ENCODE peak calls at places on chromosomes 11 and 22, in seven cellular contexts. B is M059J; C is Jurkat, Clone E6-1; W is CD8-positive, alpha-beta T cell; J is A172; F is GM19239; X is GM23248. A is an unnamed sample.

GRCh38 chr22:36734171-36735058 is 30.9 kb upstream of the CACNG2 start:
- DNase-seq in B (peak; percentile 37), C (peak; percentile 68), W (no peak), J (peak; percentile 44), F (no peak), X (peak; percentile 89), A (no peak)

GRCh38 chr11:30725645-30726195 is 139.6 kb upstream of the MPPED2 start:
- DNase-seq in B (no peak), C (no peak), W (no peak), J (no peak), F (no peak), X (no peak), A (no peak)

GRCh38 chr11:1163911-1164735 is 6.4 kb downstream of the MUC5AC start:
- DNase-seq in B (no peak), C (no peak), W (no peak), J (no peak), F (no peak), X (no peak), A (no peak)

GRCh38 chr11:10731064-10731680 is 19.9 kb upstream of the CTR9 start:
- DNase-seq in B (peak; percentile 86), C (no peak), W (no peak), J (no peak), F (no peak), X (peak; percentile 12), A (no peak)

GRCh38 chr11:104451193-104451592 is 287.2 kb upstream of the PDGFD start:
- DNase-seq in B (no peak), C (no peak), W (no peak), J (no peak), F (no peak), X (no peak), A (no peak)

GRCh38 chr22:42991010-42991651 is 23.8 kb downstream of the PACSIN2 start:
- DNase-seq in B (peak; percentile 92), C (no peak), W (no peak), J (peak; percentile 77), F (no peak), X (peak; percentile 92), A (no peak)

GRCh38 chr11:102364991-102365390 is 18.0 kb downstream of the BIRC2 start:
- DNase-seq in B (no peak), C (no peak), W (no peak), J (no peak), F (no peak), X (no peak), A (no peak)

GRCh38 chr11:59582006-59582405 is 33.6 kb downstream of the OSBP start:
- DNase-seq in B (no peak), C (no peak), W (no peak), J (no peak), F (no peak), X (no peak), A (no peak)

GRCh38 chr22:17984114-17984513 is 40.2 kb downstream of the MICAL3 start:
- DNase-seq in B (peak; percentile 77), C (no peak), W (no peak), J (peak; percentile 43), F (no peak), X (peak; percentile 36), A (no peak)